ENCODE peak calls at places on chromosome 7, in six cellular contexts. T is stimulated activated CD8-positive, alpha-beta memory T cell treated with anti-CD3 and anti-CD28 coated beads, Interleukin-15, amount 100 ng/mL, for 24 hours; B is activated naive CD4-positive, alpha-beta T cell treated with anti-CD3 and anti-CD28 coated beads for 36 hours; X is T-helper 2 cell; L is epithelial cell of proximal tubule; R is endodermal cell. Z is an unnamed sample.
A peak's percentile ranks its signal among the peaks of the same experiment; 100 is the strongest.

GRCh38 chr7:4277936-4278335 is 404.2 kb upstream of the FOXK1 start:
- DNase-seq in T (no peak), B (no peak), X (no peak), L (no peak), R (no peak), Z (no peak)

GRCh38 chr7:80362677-80363076 is 149.2 kb downstream of the GNAT3 start:
- DNase-seq in T (no peak), B (no peak), X (no peak), L (no peak), R (no peak), Z (no peak)

GRCh38 chr7:112201839-112202238 is 4.4 kb downstream of the DOCK4 start:
- DNase-seq in T (no peak), B (no peak), X (no peak), L (no peak), R (no peak), Z (no peak)

GRCh38 chr7:132557489-132558044 is 18.7 kb downstream of the PLXNA4 start:
- DNase-seq in T (no peak), B (no peak), X (no peak), L (no peak), R (no peak), Z (no peak)

GRCh38 chr7:30988346-30989005 is 24.7 kb downstream of the GHRHR start:
- DNase-seq in T (no peak), B (no peak), X (no peak), L (no peak), R (peak; percentile 67), Z (no peak)

GRCh38 chr7:142853739-142854504 is 954 bp upstream of the EPHB6 start:
- DNase-seq in T (peak; percentile 23), B (peak; percentile 74), X (peak; percentile 44), L (no peak), R (peak; percentile 87), Z (no peak)

GRCh38 chr7:137146552-137146961 is 197.0 kb downstream of the PTN start:
- DNase-seq in T (no peak), B (no peak), X (no peak), L (no peak), R (no peak), Z (no peak)

GRCh38 chr7:92653136-92653535 is 62.9 kb upstream of the FAM133B start:
- DNase-seq in T (no peak), B (no peak), X (no peak), L (no peak), R (no peak), Z (no peak)

GRCh38 chr7:65980478-65981250 is 1.3 kb downstream of the GUSB start:
- DNase-seq in T (peak; percentile 11), B (peak; percentile 73), X (peak; percentile 39), L (no peak), R (no peak), Z (no peak)

GRCh38 chr7:16708496-16708895 is 45.1 kb upstream of the TSPAN13 start:
- DNase-seq in T (no peak), B (no peak), X (no peak), L (no peak), R (no peak), Z (no peak)

Z was measured in kidney epithelial cell.